ENCODE peak calls at places on chromosome 10, in six cellular contexts. H, O, W, V, E and Z are unnamed samples.

GRCh38 chr10:83961620-83962019 is 177.7 kb upstream of the GHITM start:
- DNase-seq in H (peak; percentile 54), O (no peak), W (no peak), V (no peak), E (no peak), Z (peak; percentile 11)

GRCh38 chr10:58972576-58973234 is 203.7 kb upstream of the PHYHIPL start:
- DNase-seq in H (peak; percentile 75), O (no peak), W (no peak), V (no peak), E (no peak), Z (no peak)

GRCh38 chr10:131850490-131850880 is 50.3 kb upstream of the PPP2R2D start:
- DNase-seq in H (no peak), O (no peak), W (no peak), V (no peak), E (no peak), Z (no peak)

GRCh38 chr10:73828166-73828565 is 16.8 kb upstream of the NDST2 start:
- DNase-seq in H (no peak), O (no peak), W (no peak), V (no peak), E (no peak), Z (no peak)

GRCh38 chr10:21694646-21695045 is 160.6 kb downstream of the MLLT10 start:
- DNase-seq in H (no peak), O (peak; percentile 96), W (no peak), V (no peak), E (no peak), Z (no peak)

GRCh38 chr10:96747734-96748550 is 27.6 kb upstream of the PIK3AP1 start:
- DNase-seq in H (no peak), O (no peak), W (peak; percentile 28), V (no peak), E (no peak), Z (no peak)

GRCh38 chr10:71486465-71487114 is 89.9 kb downstream of the CDH23 start:
- DNase-seq in H (peak; percentile 92), O (peak; percentile 11), W (peak; percentile 75), V (peak; percentile 71), E (peak; percentile 15), Z (no peak)

GRCh38 chr10:33716461-33717267 is 382.2 kb upstream of the NRP1 start:
- DNase-seq in H (no peak), O (no peak), W (no peak), V (no peak), E (no peak), Z (peak; percentile 36)

GRCh38 chr10:127012071-127012768 is 107.0 kb downstream of the DOCK1 start:
- DNase-seq in H (no peak), O (no peak), W (no peak), V (no peak), E (no peak), Z (no peak)

GRCh38 chr10:88918506-88918905 is 34.1 kb downstream of the ACTA2 start:
- DNase-seq in H (no peak), O (no peak), W (no peak), V (no peak), E (no peak), Z (no peak)

GRCh38 chr10:113094114-113094486 is 144.1 kb downstream of the TCF7L2 start:
- DNase-seq in H (no peak), O (no peak), W (no peak), V (no peak), E (peak; percentile 26), Z (no peak)

GRCh38 chr10:125156196-125156595 is 4.2 kb downstream of the CTBP2 start:
- DNase-seq in H (no peak), O (no peak), W (no peak), V (no peak), E (no peak), Z (no peak)

GRCh38 chr10:67883710-67884312 is 645 bp upstream of the SIRT1 start:
- DNase-seq in H (no peak), O (no peak), W (peak; percentile 19), V (no peak), E (no peak), Z (no peak)

GRCh38 chr10:52632591-52632990 is 140.0 kb downstream of the MBL2 start:
- DNase-seq in H (peak; percentile 23), O (no peak), W (no peak), V (no peak), E (peak; percentile 85), Z (no peak)

GRCh38 chr10:71995880-71996597 is 31.8 kb downstream of the CHST3 start:
- DNase-seq in H (no peak), O (no peak), W (no peak), V (no peak), E (peak; percentile 33), Z (no peak)

DNA sequence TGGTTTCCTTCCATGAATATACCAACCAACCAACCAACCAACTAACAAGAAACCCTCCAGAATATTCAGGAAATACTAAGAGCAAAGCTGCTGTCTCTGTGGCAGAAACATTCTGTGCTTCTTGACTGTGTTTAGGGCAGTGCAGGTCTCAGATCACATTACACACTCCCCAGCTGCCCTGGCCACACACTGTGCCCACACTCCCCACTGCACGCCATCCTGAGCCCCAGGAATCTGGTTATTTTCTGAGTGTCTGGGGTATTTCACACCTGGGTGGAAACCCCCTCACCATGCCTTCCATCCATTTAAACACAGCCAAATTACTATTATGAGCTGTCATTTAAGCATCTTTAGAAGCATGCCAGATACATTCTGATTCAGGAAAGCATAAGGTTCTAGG is 183.7 kb upstream of the ANK3 start:
- DNase-seq in H (peak; percentile 21), O (peak; percentile 44), W (no peak), V (no peak), E (no peak), Z (no peak)
- H3K4me3 ChIP-seq in H (peak overlapping the region; percentile 39), O (peak overlapping the region; percentile 79), W (no peak overlapping the region), V (no peak overlapping the region), E (no peak overlapping the region), Z (no peak overlapping the region)

GRCh38 chr10:86878973-86879781 is 78.2 kb downstream of the MMRN2 start:
- DNase-seq in H (no peak), O (no peak), W (no peak), V (no peak), E (no peak), Z (no peak)
- TF ChIP-seq CTCF in H (no peak), O (no peak), W (no peak), V (no peak), E (no peak), Z (no peak)

GRCh38 chr10:60994128-60994527 is 50.1 kb upstream of the RHOBTB1 start:
- DNase-seq in H (no peak), O (no peak), W (no peak), V (no peak), E (no peak), Z (no peak)
- H3K4me3 ChIP-seq in H (no peak overlapping the region), O (no peak overlapping the region), W (no peak overlapping the region), V (no peak overlapping the region), E (no peak overlapping the region), Z (no peak overlapping the region)

GRCh38 chr10:123241391-123242141 is 87.4 kb downstream of the BUB3 start:
- DNase-seq in H (no peak), O (no peak), W (no peak), V (no peak), E (peak; percentile 4), Z (no peak)

GRCh38 chr10:123240776-123241175 is 86.6 kb downstream of the BUB3 start:
- DNase-seq in H (no peak), O (no peak), W (no peak), V (no peak), E (no peak), Z (peak; percentile 15)

GRCh38 chr10:123240250-123240649 is 86.0 kb downstream of the BUB3 start:
- DNase-seq in H (no peak), O (no peak), W (no peak), V (no peak), E (no peak), Z (no peak)

GRCh38 chr10:123236122-123236521 is 81.9 kb downstream of the BUB3 start:
- DNase-seq in H (peak; percentile 54), O (no peak), W (no peak), V (no peak), E (no peak), Z (no peak)
- TF ChIP-seq CTCF in H (peak; percentile 56), O (no peak), W (no peak), V (no peak), E (no peak), Z (peak; percentile 9)

GRCh38 chr10:30773501-30773900 is 143.9 kb upstream of the LYZL2 start:
- DNase-seq in H (no peak), O (no peak), W (no peak), V (no peak), E (no peak), Z (no peak)

GRCh38 chr10:30774281-30774680 is 144.7 kb upstream of the LYZL2 start:
- DNase-seq in H (no peak), O (no peak), W (no peak), V (no peak), E (no peak), Z (no peak)

GRCh38 chr10:30770816-30771215 is 141.3 kb upstream of the LYZL2 start:
- DNase-seq in H (no peak), O (no peak), W (no peak), V (no peak), E (no peak), Z (no peak)

GRCh38 chr10:30769361-30769760 is 139.8 kb upstream of the LYZL2 start:
- DNase-seq in H (no peak), O (no peak), W (no peak), V (no peak), E (no peak), Z (no peak)

DNA sequence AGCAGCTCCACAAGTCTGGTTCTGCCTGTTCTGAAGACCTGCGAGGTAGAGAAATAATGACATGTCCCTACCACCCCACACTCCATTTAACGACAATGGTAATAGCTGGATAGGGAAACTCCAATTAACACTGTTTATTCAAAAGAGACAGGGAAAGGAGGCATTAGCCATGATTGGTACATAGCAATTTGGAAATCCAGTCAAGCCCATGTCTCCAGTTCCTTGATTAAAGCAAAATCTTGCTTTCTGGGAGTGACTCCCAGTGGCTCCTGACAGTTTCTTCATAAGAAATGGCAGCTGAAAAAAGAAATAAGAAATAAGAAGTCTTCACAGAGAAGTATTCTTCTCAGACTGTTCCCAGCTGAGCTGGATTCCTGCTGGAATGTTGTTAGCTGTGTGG is 140.7 kb upstream of the LYZL2 start:
- DNase-seq in H (no peak), O (no peak), W (no peak), V (no peak), E (no peak), Z (no peak)
- H3K4me3 ChIP-seq in H (no peak overlapping the region), O (no peak overlapping the region), W (no peak overlapping the region), V (no peak overlapping the region), E (no peak overlapping the region), Z (no peak overlapping the region)